ENCODE peak calls at places on chromosomes 6 and 20, in nine cellular contexts. G is psoas muscle; J is tibial nerve; V is esophagus muscularis mucosa; Z is tibial artery; S is HFFc6; L is CD4-positive, alpha-beta T cell; X is foreskin keratinocyte; W is AG04450. H is an unnamed sample.

GRCh38 chr20:46359233-46359751 is 47.1 kb downstream of the ELMO2 start:
- DNase-seq in G (no peak), J (no peak), V (no peak), Z (no peak), S (no peak), L (no peak), X (no peak), W (no peak), H (no peak)

GRCh38 chr6:151372164-151372563 is 19.2 kb downstream of the ZBTB2 start:
- DNase-seq in G (no peak), J (no peak), V (no peak), Z (no peak), S (no peak), L (no peak), X (no peak), W (no peak), H (peak; percentile 51)

GRCh38 chr6:43247115-43247999 is 4.1 kb downstream of the TTBK1 start:
- DNase-seq in G (peak; percentile 78), J (peak; percentile 41), V (no peak), Z (peak; percentile 84), S (no peak), L (peak; percentile 66), X (no peak), W (no peak), H (no peak)

GRCh38 chr6:149484733-149485700 is at the start of gene ZC3H12D:
- DNase-seq in G (peak; percentile 61), J (peak; percentile 45), V (peak; percentile 77), Z (peak; percentile 73), S (peak; percentile 26), L (peak; percentile 74), X (no peak), W (no peak), H (no peak)

GRCh38 chr20:63366658-63367360 is 5.7 kb upstream of the CHRNA4 start:
- DNase-seq in G (no peak), J (no peak), V (no peak), Z (no peak), S (no peak), L (no peak), X (no peak), W (no peak), H (no peak)

GRCh38 chr6:111623046-111623718 is 17.5 kb upstream of the TRAF3IP2 start:
- DNase-seq in G (no peak), J (no peak), V (no peak), Z (no peak), S (no peak), L (no peak), X (peak; percentile 92), W (no peak), H (no peak)

GRCh38 chr20:55067158-55067825 is 591.9 kb downstream of the DOK5 start:
- DNase-seq in G (no peak), J (no peak), V (no peak), Z (no peak), S (no peak), L (no peak), X (no peak), W (no peak), H (no peak)

GRCh38 chr20:37389844-37390275 is 43.9 kb downstream of the SRC start:
- DNase-seq in G (no peak), J (no peak), V (no peak), Z (no peak), S (no peak), L (no peak), X (no peak), W (no peak), H (no peak)

GRCh38 chr6:31615748-31616147 is 714 bp downstream of the AIF1 start:
- DNase-seq in G (no peak), J (no peak), V (no peak), Z (no peak), S (no peak), L (peak; percentile 12), X (no peak), W (no peak), H (no peak)

GRCh38 chr20:32539817-32540675 is 45.1 kb downstream of the NOL4L start:
- DNase-seq in G (no peak), J (no peak), V (no peak), Z (no peak), S (no peak), L (peak; percentile 63), X (no peak), W (no peak), H (no peak)

GRCh38 chr20:34872604-34873224 is at the start of gene GGT7:
- DNase-seq in G (peak; percentile 86), J (peak; percentile 68), V (peak; percentile 93), Z (peak; percentile 89), S (peak; percentile 52), L (peak; percentile 86), X (peak; percentile 28), W (peak; percentile 26), H (peak; percentile 93)

GRCh38 chr20:15220778-15221565 is 883.6 kb upstream of the FLRT3 start:
- DNase-seq in G (no peak), J (no peak), V (no peak), Z (no peak), S (no peak), L (no peak), X (peak; percentile 79), W (no peak), H (no peak)

GRCh38 chr6:142953373-142954273 is 8.6 kb upstream of the HIVEP2 start:
- DNase-seq in G (no peak), J (no peak), V (no peak), Z (no peak), S (no peak), L (no peak), X (no peak), W (no peak), H (no peak)

GRCh38 chr6:142958343-142958742 is 13.4 kb upstream of the HIVEP2 start:
- DNase-seq in G (no peak), J (no peak), V (no peak), Z (no peak), S (no peak), L (no peak), X (no peak), W (no peak), H (no peak)

GRCh38 chr6:142956726-142957125 is 11.8 kb upstream of the HIVEP2 start:
- DNase-seq in G (no peak), J (no peak), V (no peak), Z (no peak), S (no peak), L (no peak), X (no peak), W (no peak), H (no peak)

GRCh38 chr6:142952614-142953013 is 7.6 kb upstream of the HIVEP2 start:
- DNase-seq in G (no peak), J (no peak), V (no peak), Z (no peak), S (no peak), L (no peak), X (no peak), W (no peak), H (no peak)

GRCh38 chr6:142954844-142955243 is 9.9 kb upstream of the HIVEP2 start:
- DNase-seq in G (no peak), J (no peak), V (no peak), Z (no peak), S (no peak), L (no peak), X (no peak), W (no peak), H (no peak)
- TF ChIP-seq CTCF in G (no peak), J (no peak), V (no peak), Z (no peak), S (no peak), L (no peak), X (no peak), W (no peak), H (no peak)

DNA sequence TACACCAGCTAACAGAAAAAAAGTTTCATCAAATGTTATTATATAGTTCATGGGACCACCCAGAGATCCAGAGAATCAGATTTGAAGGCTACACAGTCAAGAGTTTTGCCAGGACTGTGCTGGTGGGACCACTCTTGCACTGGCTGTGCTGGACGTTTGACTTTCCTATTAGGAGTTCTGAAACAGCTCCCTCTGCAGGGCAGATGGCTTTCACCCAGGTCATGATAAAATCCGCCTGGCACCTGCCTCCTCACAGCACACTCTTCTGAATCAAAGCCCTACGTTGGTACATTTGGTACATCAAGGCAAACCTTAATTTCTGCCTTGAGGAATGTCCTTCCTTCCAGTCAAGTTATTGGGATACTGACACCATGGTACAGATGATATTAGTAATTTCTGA is 302.1 kb downstream of the ZNF217 start:
- DNase-seq in G (no peak), J (no peak), V (no peak), Z (no peak), S (no peak), L (no peak), X (no peak), W (no peak), H (no peak)
- TF ChIP-seq CTCF in G (no peak), J (no peak), V (no peak), Z (no peak), S (peak; percentile 22), L (no peak), X (peak; percentile 5), W (no peak), H (no peak)

DNA sequence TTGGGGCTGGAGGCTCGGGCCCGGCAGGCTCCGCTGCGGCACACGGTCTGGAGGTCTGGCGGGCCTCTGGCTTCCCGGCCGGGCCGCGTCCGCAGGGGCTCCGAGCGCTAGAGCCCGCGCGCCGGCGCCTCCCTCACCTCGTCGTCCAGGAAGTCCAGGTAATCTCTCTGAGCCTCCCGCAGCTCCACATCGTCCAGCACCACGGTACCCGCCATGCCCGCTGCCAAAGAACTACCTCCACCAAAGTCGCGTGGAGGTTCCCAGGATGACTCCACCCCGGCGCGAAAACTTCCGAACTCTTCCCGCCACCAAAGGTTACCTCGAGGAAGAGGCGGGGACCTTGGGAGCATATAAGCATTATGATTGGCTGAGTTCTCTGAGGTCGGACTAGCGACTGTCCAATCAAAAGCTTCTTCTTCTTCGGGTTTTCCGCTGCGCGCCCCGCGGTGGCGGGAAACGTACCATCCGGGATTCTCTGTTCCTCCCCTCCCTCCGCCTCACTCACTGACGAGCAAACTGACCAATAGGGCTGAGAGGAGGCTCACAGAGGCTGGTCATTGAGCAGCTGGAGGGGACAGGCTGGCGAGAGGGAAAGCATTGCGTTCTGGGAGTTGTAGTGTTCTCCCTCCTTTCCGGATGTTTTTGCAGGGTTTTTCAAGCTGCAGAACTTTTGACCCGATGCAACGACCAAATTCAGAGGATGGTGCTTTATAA is at the start of gene MCM3:
- DNase-seq in G (peak; percentile 97), J (peak; percentile 96), V (peak; percentile 99), Z (peak; percentile 99), S (peak; percentile 99), L (peak; percentile 91), X (peak; percentile 99), W (peak; percentile 98), H (peak; percentile 99)
- TF ChIP-seq CTCF in G (no peak), J (peak; percentile 46), V (no peak), Z (peak; percentile 17), S (no peak), L (no peak), X (no peak), W (no peak), H (no peak)

DNA sequence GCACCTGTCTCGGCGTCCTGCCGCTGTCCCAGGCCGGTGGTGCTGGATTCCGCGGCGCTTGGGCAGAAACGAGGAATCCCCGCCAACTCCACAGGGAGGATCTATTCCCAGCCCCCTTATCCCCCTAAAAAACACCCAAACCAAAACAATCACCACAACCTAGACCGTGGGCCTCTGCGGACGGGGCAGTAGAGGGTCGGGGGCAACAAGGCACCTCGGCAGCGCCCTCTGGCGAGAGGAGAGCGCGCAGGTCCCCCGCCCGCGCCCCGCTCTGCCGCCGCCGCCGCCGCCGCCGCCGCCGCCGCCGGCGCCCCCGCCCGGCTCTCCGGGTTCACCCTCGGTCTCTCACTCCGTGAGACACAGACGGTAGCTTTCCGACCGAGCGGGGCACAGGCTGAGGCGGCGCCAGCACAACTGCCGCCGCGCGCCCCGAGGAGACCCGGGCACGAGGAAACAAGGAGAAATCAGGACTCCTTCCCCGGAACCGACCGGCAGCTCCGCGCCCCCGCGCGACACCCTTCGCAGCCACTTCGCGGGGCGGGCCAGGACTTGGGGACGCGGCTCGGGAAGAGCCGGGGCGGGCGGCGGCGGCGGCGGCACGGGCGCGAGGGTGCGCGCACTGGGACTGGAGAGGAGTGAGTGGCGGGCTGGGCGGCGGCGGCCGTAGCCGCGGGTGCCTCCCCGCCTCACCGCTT is at the start of gene SLC35F1:
- DNase-seq in G (peak; percentile 25), J (no peak), V (peak; percentile 84), Z (no peak), S (no peak), L (no peak), X (peak; percentile 24), W (no peak), H (peak; percentile 85)
- TF ChIP-seq CTCF in G (peak; percentile 39), J (no peak), V (no peak), Z (no peak), S (no peak), L (no peak), X (peak; percentile 40), W (peak; percentile 39), H (peak; percentile 60)

H was measured in osteocyte.